ENCODE peak calls at places on chromosomes 11 and 22, in four cellular contexts. W is HS-5, J is nucleus accumbens, B is neural crest cell. I is an unnamed sample.

GRCh38 chr11:24793479-24793878 is 296.6 kb downstream of the LUZP2 start:
- DNase-seq in W (no peak), J (no peak), B (no peak), I (no peak)

GRCh38 chr11:32586576-32587190 is 3.1 kb downstream of the EIF3M start:
- DNase-seq in B (no peak), W (no peak), J (no peak), I (no peak)

GRCh38 chr11:47185305-47186075 is 744 bp downstream of the PACSIN3 start:
- DNase-seq in B (no peak), W (no peak), J (no peak), I (no peak)

GRCh38 chr22:19853058-19853878 is 1.4 kb downstream of the GNB1L start:
- DNase-seq in J (no peak), W (no peak), B (no peak), I (no peak)

GRCh38 chr22:28181332-28181731 is 262.3 kb upstream of the PITPNB start:
- DNase-seq in B (no peak), W (no peak), J (no peak), I (no peak)

GRCh38 chr22:43308451-43309235 is 34.5 kb downstream of the SCUBE1 start:
- DNase-seq in W (no peak), J (no peak), B (no peak), I (no peak)

GRCh38 chr22:30828187-30829155 is 133.8 kb downstream of the OSBP2 start:
- DNase-seq in J (no peak), W (no peak), B (no peak), I (no peak)

GRCh38 chr11:128734439-128735224 is 40.8 kb downstream of the FLI1 start:
- DNase-seq in J (no peak), B (no peak), W (no peak), I (no peak)

GRCh38 chr22:36738416-36739020 is 35.0 kb upstream of the CACNG2 start:
- DNase-seq in W (no peak), J (no peak), B (no peak), I (no peak)

GRCh38 chr11:87259731-87260130 is 222.0 kb downstream of the TMEM135 start:
- DNase-seq in W (no peak), J (no peak), B (no peak), I (no peak)

GRCh38 chr22:46057206-46057605 is 80.2 kb upstream of the WNT7B start:
- DNase-seq in B (no peak), J (no peak), W (no peak), I (no peak)

GRCh38 chr11:44398266-44399045 is 88.5 kb upstream of the ALX4 start:
- DNase-seq in J (no peak), W (no peak), B (no peak), I (no peak)

GRCh38 chr11:46279393-46280099 is 2.1 kb downstream of the CREB3L1 start:
- DNase-seq in W (no peak), B (no peak), J (no peak), I (no peak)

GRCh38 chr22:36339171-36340065 is 48.3 kb downstream of the MYH9 start:
- DNase-seq in J (no peak), W (peak; percentile 53), B (no peak), I (no peak)

GRCh38 chr11:14183973-14184372 is 175.0 kb downstream of the RRAS2 start:
- DNase-seq in J (no peak), B (no peak), W (no peak), I (no peak)

GRCh38 chr11:134755535-134755934 is 343.5 kb upstream of the B3GAT1 start:
- DNase-seq in J (no peak), W (no peak), B (no peak), I (no peak)

GRCh38 chr11:112497826-112498225 is 237.2 kb upstream of the PLET1 start:
- DNase-seq in W (no peak), B (no peak), J (no peak), I (no peak)

GRCh38 chr11:33706961-33707360 is 6.3 kb upstream of the C11orf91 start:
- DNase-seq in W (no peak), J (no peak), B (no peak), I (no peak)

GRCh38 chr11:60922906-60923305 is 1.4 kb upstream of the TMEM132A start:
- DNase-seq in J (no peak), B (no peak), W (no peak), I (no peak)

GRCh38 chr11:108115495-108116140 is 5.7 kb upstream of the ACAT1 start:
- DNase-seq in W (peak; percentile 24), B (no peak), J (peak; percentile 14), I (peak; percentile 47)

GRCh38 chr11:110891411-110891810 is 179.2 kb upstream of the ARHGAP20 start:
- DNase-seq in B (no peak), J (no peak), W (peak; percentile 16), I (no peak)

GRCh38 chr22:26431151-26431995 is 2.3 kb downstream of the ASPHD2 start:
- DNase-seq in J (no peak), W (no peak), B (no peak), I (no peak)

GRCh38 chr11:65043881-65044501 is 3.0 kb downstream of the SAC3D1 start:
- DNase-seq in W (peak; percentile 47), B (no peak), J (no peak), I (peak; percentile 29)

GRCh38 chr22:45026511-45026910 is 16.7 kb upstream of the PHF21B start:
- DNase-seq in J (no peak), B (no peak), W (no peak), I (no peak)

GRCh38 chr11:118938491-118939411 is 13.0 kb upstream of the BCL9L start:
- DNase-seq in W (peak; percentile 60), B (no peak), J (no peak), I (no peak)

GRCh38 chr11:130478204-130478701 is 29.8 kb downstream of the ADAMTS15 start:
- DNase-seq in B (no peak), W (peak; percentile 70), J (no peak), I (peak; percentile 82)

GRCh38 chr11:2194877-2195755 is 23.5 kb upstream of the TH start:
- DNase-seq in J (no peak), B (peak; percentile 86), W (no peak), I (no peak)

I was measured in BJ.